ENCODE peak calls at places on chromosomes 16 and 17, in nine cellular contexts. One of them, this sample, is unnamed.

GRCh38 chr17:74135391-74136167 is 67.9 kb upstream of the RPL38 start:
- DNase-seq in NCI-H82: peak; percentile 97
- DNase-seq in AG09319: no peak
- DNase-seq in psoas muscle: no peak
- DNase-seq in iPS DF 6.9: no peak
- DNase-seq in AG10803: no peak
- DNase-seq in GM23248: no peak
- DNase-seq in Right ventricle myocardium superior: no peak
- DNase-seq in IMR-90: no peak
- DNase-seq in this sample: no peak

GRCh38 chr16:78628526-78628925 is 529.1 kb downstream of the WWOX start:
- DNase-seq in AG10803: no peak
- DNase-seq in iPS DF 6.9: no peak
- DNase-seq in IMR-90: no peak
- DNase-seq in AG09319: no peak
- DNase-seq in Right ventricle myocardium superior: no peak
- DNase-seq in GM23248: no peak
- DNase-seq in NCI-H82: peak; percentile 25
- DNase-seq in psoas muscle: no peak
- DNase-seq in this sample: no peak

GRCh38 chr16:85055503-85056210 is 28.1 kb downstream of the KIAA0513 start:
- DNase-seq in AG09319: no peak
- DNase-seq in iPS DF 6.9: no peak
- DNase-seq in GM23248: peak; percentile 73
- DNase-seq in psoas muscle: no peak
- DNase-seq in AG10803: peak; percentile 50
- DNase-seq in Right ventricle myocardium superior: peak; percentile 60
- DNase-seq in NCI-H82: no peak
- DNase-seq in IMR-90: peak; percentile 63
- DNase-seq in this sample: no peak

GRCh38 chr17:40061532-40062038 is 1.2 kb upstream of the THRA start:
- DNase-seq in psoas muscle: no peak
- DNase-seq in Right ventricle myocardium superior: no peak
- DNase-seq in AG10803: no peak
- DNase-seq in IMR-90: no peak
- DNase-seq in GM23248: no peak
- DNase-seq in NCI-H82: no peak
- DNase-seq in AG09319: no peak
- DNase-seq in iPS DF 6.9: no peak
- DNase-seq in this sample: no peak

GRCh38 chr17:29253037-29253436 is 6.4 kb downstream of the CRYBA1 start:
- DNase-seq in Right ventricle myocardium superior: no peak
- DNase-seq in NCI-H82: no peak
- DNase-seq in AG10803: no peak
- DNase-seq in GM23248: no peak
- DNase-seq in iPS DF 6.9: no peak
- DNase-seq in IMR-90: no peak
- DNase-seq in AG09319: no peak
- DNase-seq in psoas muscle: no peak
- DNase-seq in this sample: no peak

GRCh38 chr17:49910858-49911204 is 58.2 kb upstream of the DLX4 start:
- DNase-seq in GM23248: no peak
- DNase-seq in AG10803: no peak
- DNase-seq in NCI-H82: no peak
- DNase-seq in Right ventricle myocardium superior: no peak
- DNase-seq in AG09319: no peak
- DNase-seq in psoas muscle: no peak
- DNase-seq in iPS DF 6.9: no peak
- DNase-seq in IMR-90: no peak
- DNase-seq in this sample: no peak

GRCh38 chr16:59543641-59544040 is 809.5 kb upstream of the GOT2 start:
- DNase-seq in GM23248: peak; percentile 28
- DNase-seq in AG10803: peak; percentile 54
- DNase-seq in NCI-H82: no peak
- DNase-seq in AG09319: peak; percentile 12
- DNase-seq in IMR-90: peak; percentile 78
- DNase-seq in iPS DF 6.9: no peak
- DNase-seq in psoas muscle: no peak
- DNase-seq in Right ventricle myocardium superior: no peak
- DNase-seq in this sample: no peak

GRCh38 chr16:86217001-86217890 is 293.1 kb upstream of the FOXF1 start:
- DNase-seq in GM23248: no peak
- DNase-seq in Right ventricle myocardium superior: no peak
- DNase-seq in iPS DF 6.9: no peak
- DNase-seq in psoas muscle: no peak
- DNase-seq in AG09319: no peak
- DNase-seq in IMR-90: no peak
- DNase-seq in NCI-H82: no peak
- DNase-seq in AG10803: no peak
- DNase-seq in this sample: no peak

GRCh38 chr16:54062361-54063346 is 223.9 kb downstream of the IRX3 start:
- DNase-seq in GM23248: no peak
- DNase-seq in Right ventricle myocardium superior: no peak
- DNase-seq in iPS DF 6.9: no peak
- DNase-seq in NCI-H82: peak; percentile 42
- DNase-seq in IMR-90: no peak
- DNase-seq in AG09319: no peak
- DNase-seq in AG10803: no peak
- DNase-seq in psoas muscle: no peak
- DNase-seq in this sample: no peak

GRCh38 chr17:48596735-48597491 is 3.3 kb upstream of the HOXB5 start:
- DNase-seq in Right ventricle myocardium superior: no peak
- DNase-seq in IMR-90: peak; percentile 89
- DNase-seq in iPS DF 6.9: no peak
- DNase-seq in NCI-H82: no peak
- DNase-seq in GM23248: peak; percentile 55
- DNase-seq in AG09319: no peak
- DNase-seq in psoas muscle: no peak
- DNase-seq in AG10803: no peak
- DNase-seq in this sample: no peak

GRCh38 chr17:45931677-45932076 is 37.3 kb downstream of the MAPT start:
- DNase-seq in psoas muscle: no peak
- DNase-seq in GM23248: no peak
- DNase-seq in AG10803: no peak
- DNase-seq in AG09319: no peak
- DNase-seq in NCI-H82: no peak
- DNase-seq in iPS DF 6.9: no peak
- DNase-seq in IMR-90: no peak
- DNase-seq in Right ventricle myocardium superior: no peak
- DNase-seq in this sample: no peak

GRCh38 chr17:56290486-56291118 is 137.3 kb downstream of the ANKFN1 start:
- DNase-seq in NCI-H82: no peak
- DNase-seq in Right ventricle myocardium superior: no peak
- DNase-seq in IMR-90: no peak
- DNase-seq in AG10803: no peak
- DNase-seq in psoas muscle: no peak
- DNase-seq in iPS DF 6.9: no peak
- DNase-seq in GM23248: peak; percentile 17
- DNase-seq in AG09319: no peak
- DNase-seq in this sample: no peak

GRCh38 chr16:72934661-72935403 is 113.1 kb downstream of the ZFHX3 start:
- DNase-seq in AG09319: peak; percentile 29
- DNase-seq in GM23248: no peak
- DNase-seq in NCI-H82: no peak
- DNase-seq in psoas muscle: peak; percentile 62
- DNase-seq in IMR-90: no peak
- DNase-seq in Right ventricle myocardium superior: no peak
- DNase-seq in AG10803: peak; percentile 32
- DNase-seq in iPS DF 6.9: no peak
- DNase-seq in this sample: no peak

GRCh38 chr17:54876656-54877195 is 23.9 kb upstream of the TOM1L1 start:
- DNase-seq in GM23248: no peak
- DNase-seq in AG10803: no peak
- DNase-seq in Right ventricle myocardium superior: no peak
- DNase-seq in iPS DF 6.9: no peak
- DNase-seq in psoas muscle: no peak
- DNase-seq in IMR-90: no peak
- DNase-seq in AG09319: no peak
- DNase-seq in NCI-H82: no peak
- DNase-seq in this sample: no peak

GRCh38 chr17:7944321-7944720 is 12.3 kb downstream of the CNTROB start:
- DNase-seq in Right ventricle myocardium superior: no peak
- DNase-seq in IMR-90: no peak
- DNase-seq in iPS DF 6.9: no peak
- DNase-seq in AG10803: no peak
- DNase-seq in GM23248: no peak
- DNase-seq in AG09319: no peak
- DNase-seq in psoas muscle: no peak
- DNase-seq in NCI-H82: no peak
- DNase-seq in this sample: no peak

GRCh38 chr17:2416010-2416734 is 15.3 kb upstream of the MNT start:
- DNase-seq in IMR-90: peak; percentile 86
- DNase-seq in GM23248: peak; percentile 93
- DNase-seq in AG09319: no peak
- DNase-seq in iPS DF 6.9: no peak
- DNase-seq in psoas muscle: peak; percentile 93
- DNase-seq in NCI-H82: peak; percentile 96
- DNase-seq in AG10803: peak; percentile 85
- DNase-seq in Right ventricle myocardium superior: peak; percentile 94
- DNase-seq in this sample: peak; percentile 59

GRCh38 chr17:9928601-9929341 is 23.7 kb upstream of the RCVRN start:
- DNase-seq in IMR-90: peak; percentile 96
- DNase-seq in psoas muscle: no peak
- DNase-seq in AG10803: peak; percentile 76
- DNase-seq in NCI-H82: peak; percentile 94
- DNase-seq in iPS DF 6.9: peak; percentile 33
- DNase-seq in Right ventricle myocardium superior: peak; percentile 25
- DNase-seq in AG09319: peak; percentile 4
- DNase-seq in GM23248: peak; percentile 69
- DNase-seq in this sample: no peak

GRCh38 chr17:81553018-81553615 is 964 bp upstream of the FAAP100 start:
- DNase-seq in AG09319: no peak
- DNase-seq in GM23248: peak; percentile 86
- DNase-seq in NCI-H82: peak; percentile 91
- DNase-seq in psoas muscle: peak; percentile 75
- DNase-seq in AG10803: peak; percentile 74
- DNase-seq in Right ventricle myocardium superior: peak; percentile 79
- DNase-seq in iPS DF 6.9: no peak
- DNase-seq in IMR-90: peak; percentile 66
- DNase-seq in this sample: peak; percentile 28

GRCh38 chr17:76515291-76515949 is 14.2 kb upstream of the RHBDF2 start:
- DNase-seq in AG09319: peak; percentile 99
- DNase-seq in GM23248: peak; percentile 99
- DNase-seq in psoas muscle: peak; percentile 90
- DNase-seq in iPS DF 6.9: no peak
- DNase-seq in NCI-H82: no peak
- DNase-seq in Right ventricle myocardium superior: peak; percentile 80
- DNase-seq in IMR-90: peak; percentile 97
- DNase-seq in AG10803: peak; percentile 100
- DNase-seq in this sample: no peak

GRCh38 chr16:88922114-88922825 is 54.7 kb downstream of the CBFA2T3 start:
- DNase-seq in iPS DF 6.9: no peak
- DNase-seq in IMR-90: peak; percentile 39
- DNase-seq in AG10803: peak; percentile 79
- DNase-seq in GM23248: peak; percentile 87
- DNase-seq in psoas muscle: peak; percentile 88
- DNase-seq in AG09319: peak; percentile 55
- DNase-seq in Right ventricle myocardium superior: peak; percentile 93
- DNase-seq in NCI-H82: peak; percentile 22
- DNase-seq in this sample: no peak

GRCh38 chr16:62283-62682 is 8.7 kb downstream of the SNRNP25 start:
- DNase-seq in NCI-H82: no peak
- DNase-seq in iPS DF 6.9: no peak
- DNase-seq in Right ventricle myocardium superior: no peak
- DNase-seq in AG09319: no peak
- DNase-seq in psoas muscle: peak; percentile 42
- DNase-seq in AG10803: no peak
- DNase-seq in IMR-90: no peak
- DNase-seq in GM23248: no peak
- DNase-seq in this sample: no peak

GRCh38 chr17:63837962-63838585 is 4.4 kb downstream of the SMARCD2 start:
- DNase-seq in NCI-H82: no peak
- DNase-seq in psoas muscle: peak; percentile 60
- DNase-seq in AG09319: no peak
- DNase-seq in Right ventricle myocardium superior: no peak
- DNase-seq in IMR-90: no peak
- DNase-seq in GM23248: no peak
- DNase-seq in AG10803: no peak
- DNase-seq in iPS DF 6.9: no peak
- DNase-seq in this sample: no peak

GRCh38 chr16:73186752-73187151 is 138.8 kb upstream of the ZFHX3 start:
- DNase-seq in GM23248: no peak
- DNase-seq in AG10803: no peak
- DNase-seq in IMR-90: no peak
- DNase-seq in AG09319: no peak
- DNase-seq in Right ventricle myocardium superior: no peak
- DNase-seq in psoas muscle: no peak
- DNase-seq in iPS DF 6.9: no peak
- DNase-seq in NCI-H82: no peak
- DNase-seq in this sample: no peak

GRCh38 chr17:58968662-58969061 is 138.0 kb downstream of the TRIM37 start:
- DNase-seq in AG10803: no peak
- DNase-seq in iPS DF 6.9: no peak
- DNase-seq in NCI-H82: no peak
- DNase-seq in GM23248: no peak
- DNase-seq in Right ventricle myocardium superior: no peak
- DNase-seq in IMR-90: peak; percentile 12
- DNase-seq in AG09319: no peak
- DNase-seq in psoas muscle: no peak
- DNase-seq in this sample: no peak

GRCh38 chr17:78399028-78399692 is 20.7 kb downstream of the PGS1 start:
- DNase-seq in AG09319: no peak
- DNase-seq in iPS DF 6.9: no peak
- DNase-seq in psoas muscle: no peak
- DNase-seq in IMR-90: no peak
- DNase-seq in GM23248: no peak
- DNase-seq in Right ventricle myocardium superior: no peak
- DNase-seq in NCI-H82: no peak
- DNase-seq in AG10803: no peak
- DNase-seq in this sample: no peak

GRCh38 chr16:57313509-57313908 is 29.0 kb upstream of the PLLP start:
- DNase-seq in iPS DF 6.9: no peak
- DNase-seq in NCI-H82: no peak
- DNase-seq in Right ventricle myocardium superior: no peak
- DNase-seq in psoas muscle: no peak
- DNase-seq in AG09319: no peak
- DNase-seq in GM23248: no peak
- DNase-seq in AG10803: no peak
- DNase-seq in IMR-90: no peak
- DNase-seq in this sample: no peak

This sample was measured in substantia nigra.